ENCODE peak calls at places on chromosomes 3 and 15, in ten cellular contexts. One of them, this sample, is unnamed.

GRCh38 chr3:45105855-45106655 is 40.1 kb downstream of the CDCP1 start:
- DNase-seq in stomach: no peak
- DNase-seq in T-helper 1 cell: peak
- DNase-seq in NAMALWA: no peak
- DNase-seq in tibial artery: no peak
- DNase-seq in NCI-H2029: no peak
- DNase-seq in endothelial cell: no peak
- DNase-seq in iPS-NIHi11: no peak
- DNase-seq in RWPE1: no peak
- DNase-seq in nephron progenitor cell: no peak
- DNase-seq in this sample: peak

GRCh38 chr15:34161329-34161953 is 48.5 kb downstream of the KATNBL1 start:
- DNase-seq in endothelial cell: no peak
- DNase-seq in iPS-NIHi11: no peak
- DNase-seq in NAMALWA: no peak
- DNase-seq in stomach: no peak
- DNase-seq in RWPE1: peak
- DNase-seq in nephron progenitor cell: no peak
- DNase-seq in T-helper 1 cell: no peak
- DNase-seq in NCI-H2029: no peak
- DNase-seq in tibial artery: no peak
- DNase-seq in this sample: no peak

GRCh38 chr15:66720206-66721010 is 18.4 kb downstream of the SMAD6 start:
- DNase-seq in endothelial cell: no peak
- DNase-seq in NCI-H2029: no peak
- DNase-seq in NAMALWA: no peak
- DNase-seq in T-helper 1 cell: no peak
- DNase-seq in tibial artery: peak
- DNase-seq in iPS-NIHi11: no peak
- DNase-seq in stomach: peak
- DNase-seq in nephron progenitor cell: no peak
- DNase-seq in RWPE1: peak
- DNase-seq in this sample: peak

GRCh38 chr3:71050133-71050520 is 533.4 kb downstream of the FOXP1 start:
- DNase-seq in NCI-H2029: no peak
- DNase-seq in tibial artery: no peak
- DNase-seq in NAMALWA: no peak
- DNase-seq in iPS-NIHi11: no peak
- DNase-seq in stomach: no peak
- DNase-seq in T-helper 1 cell: no peak
- DNase-seq in endothelial cell: no peak
- DNase-seq in RWPE1: no peak
- DNase-seq in nephron progenitor cell: no peak
- DNase-seq in this sample: no peak

GRCh38 chr3:11390411-11391171 is 118.4 kb downstream of the ATG7 start:
- DNase-seq in iPS-NIHi11: no peak
- DNase-seq in nephron progenitor cell: no peak
- DNase-seq in endothelial cell: no peak
- DNase-seq in stomach: no peak
- DNase-seq in T-helper 1 cell: no peak
- DNase-seq in tibial artery: no peak
- DNase-seq in RWPE1: no peak
- DNase-seq in NCI-H2029: no peak
- DNase-seq in NAMALWA: no peak
- DNase-seq in this sample: no peak

GRCh38 chr3:155934215-155934614 is 63.8 kb downstream of the GMPS start:
- DNase-seq in nephron progenitor cell: no peak
- DNase-seq in NAMALWA: no peak
- DNase-seq in NCI-H2029: no peak
- DNase-seq in iPS-NIHi11: no peak
- DNase-seq in T-helper 1 cell: no peak
- DNase-seq in RWPE1: no peak
- DNase-seq in stomach: no peak
- DNase-seq in endothelial cell: no peak
- DNase-seq in tibial artery: no peak
- DNase-seq in this sample: no peak

GRCh38 chr3:78901544-78901943 is 866.3 kb downstream of the ROBO1 start:
- DNase-seq in nephron progenitor cell: no peak
- DNase-seq in T-helper 1 cell: no peak
- DNase-seq in RWPE1: no peak
- DNase-seq in stomach: no peak
- DNase-seq in endothelial cell: no peak
- DNase-seq in NCI-H2029: no peak
- DNase-seq in tibial artery: no peak
- DNase-seq in NAMALWA: no peak
- DNase-seq in iPS-NIHi11: no peak
- DNase-seq in this sample: no peak

GRCh38 chr15:51629612-51630011 is 7.0 kb upstream of the DMXL2 start:
- DNase-seq in stomach: no peak
- DNase-seq in NAMALWA: no peak
- DNase-seq in nephron progenitor cell: no peak
- DNase-seq in tibial artery: no peak
- DNase-seq in RWPE1: no peak
- DNase-seq in iPS-NIHi11: no peak
- DNase-seq in NCI-H2029: no peak
- DNase-seq in endothelial cell: no peak
- DNase-seq in T-helper 1 cell: no peak
- DNase-seq in this sample: no peak

GRCh38 chr15:63288778-63289378 is 11.5 kb downstream of the APH1B start:
- DNase-seq in nephron progenitor cell: no peak
- DNase-seq in tibial artery: no peak
- DNase-seq in iPS-NIHi11: peak
- DNase-seq in RWPE1: peak
- DNase-seq in stomach: no peak
- DNase-seq in NAMALWA: peak
- DNase-seq in endothelial cell: no peak
- DNase-seq in NCI-H2029: no peak
- DNase-seq in T-helper 1 cell: no peak
- DNase-seq in this sample: no peak

GRCh38 chr3:88192010-88192409 is 42.3 kb downstream of the C3orf38 start:
- DNase-seq in RWPE1: no peak
- DNase-seq in tibial artery: no peak
- DNase-seq in iPS-NIHi11: no peak
- DNase-seq in NAMALWA: no peak
- DNase-seq in endothelial cell: no peak
- DNase-seq in NCI-H2029: no peak
- DNase-seq in nephron progenitor cell: no peak
- DNase-seq in stomach: no peak
- DNase-seq in T-helper 1 cell: no peak
- DNase-seq in this sample: no peak

GRCh38 chr3:137709011-137709601 is 55.0 kb upstream of the SOX14 start:
- DNase-seq in tibial artery: no peak
- DNase-seq in iPS-NIHi11: peak
- DNase-seq in endothelial cell: peak
- DNase-seq in T-helper 1 cell: no peak
- DNase-seq in NAMALWA: peak
- DNase-seq in stomach: no peak
- DNase-seq in NCI-H2029: no peak
- DNase-seq in nephron progenitor cell: peak
- DNase-seq in RWPE1: peak
- DNase-seq in this sample: no peak